ENCODE peak calls at places on chromosomes 6 and 20, in nine cellular contexts. One of them, this sample, is unnamed. For H3K36me3, the result is how much of the 10 kb centered on the place peaks cover.

GRCh38 chr6:134949927-134950326 is at the start of gene ALDH8A1:
- DNase-seq in ovary: no peak
- DNase-seq in neural progenitor cell: no peak
- DNase-seq in cardiac muscle cell: no peak
- DNase-seq in heart left ventricle: no peak
- DNase-seq in body of pancreas: no peak
- DNase-seq in HCT116: no peak
- DNase-seq in colonic mucosa: no peak
- DNase-seq in tibial nerve: no peak
- DNase-seq in this sample: no peak

GRCh38 chr20:36447101-36447500 is 94.2 kb upstream of the MYL9 start:
- DNase-seq in neural progenitor cell: no peak
- DNase-seq in tibial nerve: no peak
- DNase-seq in body of pancreas: no peak
- DNase-seq in cardiac muscle cell: no peak
- DNase-seq in HCT116: no peak
- DNase-seq in colonic mucosa: no peak
- DNase-seq in ovary: no peak
- DNase-seq in heart left ventricle: no peak
- DNase-seq in this sample: no peak

GRCh38 chr6:170429457-170429856 is 122.9 kb downstream of the FAM120B start:
- DNase-seq in cardiac muscle cell: peak
- DNase-seq in heart left ventricle: no peak
- DNase-seq in body of pancreas: no peak
- DNase-seq in HCT116: no peak
- DNase-seq in tibial nerve: peak
- DNase-seq in colonic mucosa: no peak
- DNase-seq in neural progenitor cell: no peak
- DNase-seq in ovary: no peak
- DNase-seq in this sample: no peak

GRCh38 chr6:95866732-95867131 is 149.0 kb upstream of the FUT9 start:
- DNase-seq in heart left ventricle: no peak
- DNase-seq in neural progenitor cell: peak
- DNase-seq in colonic mucosa: no peak
- DNase-seq in tibial nerve: no peak
- DNase-seq in HCT116: peak
- DNase-seq in body of pancreas: peak
- DNase-seq in ovary: no peak
- DNase-seq in cardiac muscle cell: no peak
- DNase-seq in this sample: no peak

GRCh38 chr20:52972190-52972937 is at the start of gene TSHZ2:
- DNase-seq in colonic mucosa: peak
- DNase-seq in body of pancreas: peak
- DNase-seq in heart left ventricle: peak
- DNase-seq in HCT116: no peak
- DNase-seq in ovary: peak
- DNase-seq in tibial nerve: peak
- DNase-seq in cardiac muscle cell: peak
- DNase-seq in neural progenitor cell: peak
- DNase-seq in this sample: peak

GRCh38 chr20:21352703-21353102 is 44.6 kb downstream of the NKX2-4 start:
- DNase-seq in HCT116: no peak
- DNase-seq in cardiac muscle cell: peak
- DNase-seq in body of pancreas: no peak
- DNase-seq in ovary: no peak
- DNase-seq in tibial nerve: no peak
- DNase-seq in colonic mucosa: no peak
- DNase-seq in neural progenitor cell: no peak
- DNase-seq in heart left ventricle: no peak
- DNase-seq in this sample: no peak

GRCh38 chr6:11093065-11093590 is 506 bp upstream of the SMIM13 start:
- DNase-seq in tibial nerve: no peak
- DNase-seq in ovary: no peak
- DNase-seq in HCT116: no peak
- DNase-seq in colonic mucosa: peak
- DNase-seq in cardiac muscle cell: no peak
- DNase-seq in body of pancreas: no peak
- DNase-seq in neural progenitor cell: no peak
- DNase-seq in heart left ventricle: no peak
- DNase-seq in this sample: peak

GRCh38 chr6:108222064-108222463 is 38.8 kb downstream of the SNX3 start:
- DNase-seq in colonic mucosa: no peak
- DNase-seq in heart left ventricle: no peak
- DNase-seq in neural progenitor cell: no peak
- DNase-seq in cardiac muscle cell: no peak
- DNase-seq in body of pancreas: no peak
- DNase-seq in tibial nerve: no peak
- DNase-seq in HCT116: no peak
- DNase-seq in ovary: no peak
- DNase-seq in this sample: no peak

GRCh38 chr6:88916615-88917198 is 46.7 kb downstream of the RNGTT start:
- DNase-seq in colonic mucosa: no peak
- DNase-seq in tibial nerve: no peak
- DNase-seq in cardiac muscle cell: no peak
- DNase-seq in body of pancreas: no peak
- DNase-seq in heart left ventricle: no peak
- DNase-seq in neural progenitor cell: no peak
- DNase-seq in HCT116: no peak
- DNase-seq in ovary: no peak
- DNase-seq in this sample: no peak

GRCh38 chr6:15623282-15624116 is 39.3 kb downstream of the DTNBP1 start:
- DNase-seq in cardiac muscle cell: peak
- DNase-seq in ovary: no peak
- DNase-seq in colonic mucosa: no peak
- DNase-seq in heart left ventricle: no peak
- DNase-seq in neural progenitor cell: no peak
- DNase-seq in tibial nerve: no peak
- DNase-seq in body of pancreas: no peak
- DNase-seq in HCT116: no peak
- DNase-seq in this sample: no peak

GRCh38 chr6:73606428-73606827 is 47.4 kb downstream of the SLC17A5 start:
- DNase-seq in heart left ventricle: no peak
- DNase-seq in ovary: no peak
- DNase-seq in body of pancreas: no peak
- DNase-seq in colonic mucosa: no peak
- DNase-seq in tibial nerve: no peak
- DNase-seq in neural progenitor cell: no peak
- DNase-seq in cardiac muscle cell: no peak
- DNase-seq in HCT116: no peak
- DNase-seq in this sample: no peak

GRCh38 chr6:73107016-73107415 is 118.3 kb downstream of the KHDC1L start:
- DNase-seq in ovary: no peak
- DNase-seq in body of pancreas: no peak
- DNase-seq in HCT116: no peak
- DNase-seq in heart left ventricle: no peak
- DNase-seq in colonic mucosa: no peak
- DNase-seq in tibial nerve: no peak
- DNase-seq in neural progenitor cell: no peak
- DNase-seq in cardiac muscle cell: no peak
- DNase-seq in this sample: no peak

GRCh38 chr6:134721095-134721400 is 228.9 kb downstream of the ALDH8A1 start:
- DNase-seq in tibial nerve: no peak
- DNase-seq in cardiac muscle cell: no peak
- DNase-seq in body of pancreas: no peak
- DNase-seq in heart left ventricle: no peak
- DNase-seq in colonic mucosa: no peak
- DNase-seq in ovary: no peak
- DNase-seq in neural progenitor cell: no peak
- DNase-seq in HCT116: no peak
- DNase-seq in this sample: no peak

GRCh38 chr20:1430004-1430451 is 36.6 kb downstream of the NSFL1C start:
- DNase-seq in cardiac muscle cell: peak
- DNase-seq in colonic mucosa: no peak
- DNase-seq in HCT116: no peak
- DNase-seq in body of pancreas: no peak
- DNase-seq in heart left ventricle: no peak
- DNase-seq in ovary: no peak
- DNase-seq in tibial nerve: no peak
- DNase-seq in neural progenitor cell: no peak
- DNase-seq in this sample: no peak

GRCh38 chr6:15184441-15184861 is 61.4 kb upstream of the JARID2 start:
- DNase-seq in heart left ventricle: no peak
- DNase-seq in neural progenitor cell: no peak
- DNase-seq in cardiac muscle cell: no peak
- DNase-seq in ovary: no peak
- DNase-seq in colonic mucosa: no peak
- DNase-seq in HCT116: no peak
- DNase-seq in tibial nerve: no peak
- DNase-seq in body of pancreas: no peak
- DNase-seq in this sample: no peak

GRCh38 chr6:132359891-132360290 is 41.4 kb downstream of the MOXD1 start:
- DNase-seq in neural progenitor cell: no peak
- DNase-seq in body of pancreas: no peak
- DNase-seq in cardiac muscle cell: no peak
- DNase-seq in tibial nerve: no peak
- DNase-seq in HCT116: no peak
- DNase-seq in ovary: no peak
- DNase-seq in colonic mucosa: no peak
- DNase-seq in heart left ventricle: no peak
- DNase-seq in this sample: no peak

GRCh38 chr6:217048-217659 is 75.1 kb upstream of the DUSP22 start:
- DNase-seq in neural progenitor cell: peak
- DNase-seq in cardiac muscle cell: no peak
- DNase-seq in body of pancreas: peak
- DNase-seq in colonic mucosa: peak
- DNase-seq in HCT116: peak
- DNase-seq in ovary: no peak
- DNase-seq in tibial nerve: peak
- DNase-seq in heart left ventricle: no peak
- DNase-seq in this sample: no peak

GRCh38 chr6:40312213-40313015 is 274.8 kb downstream of the LRFN2 start:
- DNase-seq in HCT116: no peak
- DNase-seq in cardiac muscle cell: peak
- DNase-seq in neural progenitor cell: no peak
- DNase-seq in colonic mucosa: no peak
- DNase-seq in ovary: no peak
- DNase-seq in tibial nerve: no peak
- DNase-seq in heart left ventricle: no peak
- DNase-seq in body of pancreas: no peak
- DNase-seq in this sample: no peak

GRCh38 chr6:13099771-13100170 is 228.6 kb downstream of the TBC1D7 start:
- DNase-seq in colonic mucosa: no peak
- DNase-seq in tibial nerve: no peak
- DNase-seq in cardiac muscle cell: no peak
- DNase-seq in neural progenitor cell: no peak
- DNase-seq in ovary: no peak
- DNase-seq in heart left ventricle: no peak
- DNase-seq in HCT116: no peak
- DNase-seq in body of pancreas: no peak
- DNase-seq in this sample: no peak
- TF ChIP-seq CTCF in colonic mucosa: no peak
- TF ChIP-seq CTCF in tibial nerve: no peak
- TF ChIP-seq CTCF in cardiac muscle cell: peak
- TF ChIP-seq CTCF in neural progenitor cell: peak
- TF ChIP-seq CTCF in ovary: no peak
- TF ChIP-seq CTCF in heart left ventricle: peak
- TF ChIP-seq CTCF in HCT116: peak
- TF ChIP-seq CTCF in body of pancreas: peak
- TF ChIP-seq CTCF in this sample: no peak

GRCh38 chr20:62741191-62741676 is 32.6 kb downstream of the NTSR1 start:
- DNase-seq in heart left ventricle: no peak
- DNase-seq in tibial nerve: no peak
- DNase-seq in HCT116: no peak
- DNase-seq in cardiac muscle cell: peak
- DNase-seq in body of pancreas: no peak
- DNase-seq in neural progenitor cell: peak
- DNase-seq in ovary: no peak
- DNase-seq in colonic mucosa: no peak
- DNase-seq in this sample: peak
- H3K27ac ChIP-seq in heart left ventricle: peak
- H3K27ac ChIP-seq in tibial nerve: no peak
- H3K27ac ChIP-seq in HCT116: peak
- H3K27ac ChIP-seq in cardiac muscle cell: no peak
- H3K27ac ChIP-seq in body of pancreas: no peak
- H3K27ac ChIP-seq in neural progenitor cell: no peak
- H3K27ac ChIP-seq in ovary: no peak
- H3K27ac ChIP-seq in colonic mucosa: no peak
- H3K27ac ChIP-seq in this sample: no peak

GRCh38 chr20:48731581-48731980 is 96.2 kb downstream of the PREX1 start:
- DNase-seq in neural progenitor cell: no peak
- DNase-seq in ovary: no peak
- DNase-seq in HCT116: no peak
- DNase-seq in colonic mucosa: no peak
- DNase-seq in tibial nerve: no peak
- DNase-seq in body of pancreas: no peak
- DNase-seq in cardiac muscle cell: no peak
- DNase-seq in heart left ventricle: no peak
- DNase-seq in this sample: no peak

GRCh38 chr20:48727226-48727625 is 100.6 kb downstream of the PREX1 start:
- DNase-seq in body of pancreas: no peak
- DNase-seq in heart left ventricle: no peak
- DNase-seq in tibial nerve: no peak
- DNase-seq in cardiac muscle cell: no peak
- DNase-seq in HCT116: no peak
- DNase-seq in colonic mucosa: no peak
- DNase-seq in neural progenitor cell: no peak
- DNase-seq in ovary: no peak
- DNase-seq in this sample: no peak

GRCh38 chr20:48728042-48728837 is 99.6 kb downstream of the PREX1 start:
- DNase-seq in cardiac muscle cell: no peak
- DNase-seq in neural progenitor cell: no peak
- DNase-seq in tibial nerve: no peak
- DNase-seq in ovary: no peak
- DNase-seq in heart left ventricle: no peak
- DNase-seq in body of pancreas: no peak
- DNase-seq in HCT116: no peak
- DNase-seq in colonic mucosa: no peak
- DNase-seq in this sample: no peak

GRCh38 chr20:48730977-48731376 is 96.8 kb downstream of the PREX1 start:
- DNase-seq in colonic mucosa: no peak
- DNase-seq in ovary: no peak
- DNase-seq in HCT116: no peak
- DNase-seq in neural progenitor cell: no peak
- DNase-seq in cardiac muscle cell: no peak
- DNase-seq in heart left ventricle: no peak
- DNase-seq in tibial nerve: no peak
- DNase-seq in body of pancreas: no peak
- DNase-seq in this sample: no peak

DNA sequence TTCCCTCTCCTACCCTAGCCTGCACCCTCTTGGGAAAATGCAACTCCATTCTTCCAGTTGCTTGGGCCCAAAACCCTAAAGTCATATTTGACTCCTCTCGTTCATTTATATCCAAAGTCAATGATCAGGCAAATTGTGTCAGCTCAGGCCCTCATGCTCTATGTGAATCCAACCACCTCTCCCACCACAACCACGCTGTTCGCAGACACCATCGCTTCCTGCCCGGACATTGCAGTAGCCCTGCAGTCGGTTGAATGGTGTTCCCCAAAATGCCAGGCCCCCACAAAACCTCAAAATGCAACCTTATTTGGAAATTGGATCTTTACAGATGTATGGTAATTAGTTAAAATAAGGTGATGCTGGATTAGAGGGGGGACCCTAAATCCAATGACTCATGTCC is 98.3 kb downstream of the PREX1 start:
- DNase-seq in cardiac muscle cell: no peak
- DNase-seq in colonic mucosa: no peak
- DNase-seq in heart left ventricle: no peak
- DNase-seq in neural progenitor cell: no peak
- DNase-seq in body of pancreas: no peak
- DNase-seq in tibial nerve: no peak
- DNase-seq in HCT116: no peak
- DNase-seq in ovary: no peak
- DNase-seq in this sample: no peak
- H3K36me3 ChIP-seq in cardiac muscle cell: under half
- H3K36me3 ChIP-seq in colonic mucosa: under half
- H3K36me3 ChIP-seq in heart left ventricle: half or more
- H3K36me3 ChIP-seq in neural progenitor cell: under half
- H3K36me3 ChIP-seq in body of pancreas: under half
- H3K36me3 ChIP-seq in tibial nerve: under half
- H3K36me3 ChIP-seq in HCT116: under half
- H3K36me3 ChIP-seq in ovary: under half
- H3K36me3 ChIP-seq in this sample: under half

GRCh38 chr6:143842902-143843688 is at the start of gene LTV1:
- DNase-seq in HCT116: peak
- DNase-seq in colonic mucosa: peak
- DNase-seq in body of pancreas: peak
- DNase-seq in tibial nerve: peak
- DNase-seq in neural progenitor cell: peak
- DNase-seq in heart left ventricle: peak
- DNase-seq in cardiac muscle cell: peak
- DNase-seq in ovary: peak
- DNase-seq in this sample: peak
- TF ChIP-seq CTCF in HCT116: no peak
- TF ChIP-seq CTCF in colonic mucosa: no peak
- TF ChIP-seq CTCF in body of pancreas: no peak
- TF ChIP-seq CTCF in tibial nerve: peak
- TF ChIP-seq CTCF in neural progenitor cell: no peak
- TF ChIP-seq CTCF in heart left ventricle: no peak
- TF ChIP-seq CTCF in cardiac muscle cell: no peak
- TF ChIP-seq CTCF in ovary: no peak
- TF ChIP-seq CTCF in this sample: no peak

This sample was measured in tibial artery.